ENCODE peak calls at places on chromosomes 11 and 22, in seven cellular contexts. B, H, C, M, R, A and Y are unnamed samples.

GRCh38 chr11:33268945-33269567 is 11.9 kb downstream of the HIPK3 start:
- DNase-seq in A (peak; percentile 47), C (no peak), R (peak; percentile 50), B (no peak), M (no peak), H (peak; percentile 36), Y (peak; percentile 69)

GRCh38 chr22:46508391-46508999 is 28.9 kb downstream of the CELSR1 start:
- DNase-seq in R (no peak), M (peak; percentile 54), B (no peak), C (peak; percentile 8), H (no peak), A (no peak), Y (peak; percentile 39)

GRCh38 chr11:12434255-12434654 is 56.9 kb downstream of the PARVA start:
- DNase-seq in M (no peak), R (peak; percentile 35), C (no peak), B (no peak), H (peak; percentile 22), A (no peak), Y (peak; percentile 36)

GRCh38 chr11:134050541-134051383 is 18.1 kb upstream of the JAM3 start:
- DNase-seq in R (no peak), C (peak; percentile 87), M (peak; percentile 77), H (no peak), B (peak; percentile 78), A (peak; percentile 72), Y (peak; percentile 80)

GRCh38 chr11:18067372-18067771 is 21.3 kb upstream of the TPH1 start:
- DNase-seq in M (no peak), C (no peak), R (no peak), A (no peak), H (no peak), B (no peak), Y (no peak)

GRCh38 chr11:33434294-33434693 is 177.1 kb downstream of the HIPK3 start:
- DNase-seq in C (no peak), A (no peak), R (no peak), M (no peak), H (no peak), B (no peak), Y (no peak)

GRCh38 chr11:73072935-73073481 is 69.1 kb downstream of the FCHSD2 start:
- DNase-seq in M (no peak), B (no peak), H (no peak), R (peak; percentile 15), A (peak; percentile 81), C (peak; percentile 29), Y (peak; percentile 43)

GRCh38 chr11:46216765-46217089 is 60.7 kb upstream of the CREB3L1 start:
- DNase-seq in M (no peak), B (no peak), A (no peak), R (no peak), C (no peak), H (no peak), Y (no peak)

GRCh38 chr22:20798218-20798617 is 24.3 kb downstream of the SERPIND1 start:
- DNase-seq in C (no peak), H (no peak), M (no peak), R (no peak), A (no peak), B (no peak), Y (no peak)

GRCh38 chr11:35566161-35566560 is 40.7 kb upstream of the PAMR1 start:
- DNase-seq in H (no peak), M (no peak), A (no peak), R (peak; percentile 30), B (no peak), C (no peak), Y (no peak)
- H2AFZ ChIP-seq in H (no peak overlapping the region), M (no peak overlapping the region), A (no peak overlapping the region), R (no peak overlapping the region), B (no peak overlapping the region), C (no peak overlapping the region), Y (no peak overlapping the region)

DNA sequence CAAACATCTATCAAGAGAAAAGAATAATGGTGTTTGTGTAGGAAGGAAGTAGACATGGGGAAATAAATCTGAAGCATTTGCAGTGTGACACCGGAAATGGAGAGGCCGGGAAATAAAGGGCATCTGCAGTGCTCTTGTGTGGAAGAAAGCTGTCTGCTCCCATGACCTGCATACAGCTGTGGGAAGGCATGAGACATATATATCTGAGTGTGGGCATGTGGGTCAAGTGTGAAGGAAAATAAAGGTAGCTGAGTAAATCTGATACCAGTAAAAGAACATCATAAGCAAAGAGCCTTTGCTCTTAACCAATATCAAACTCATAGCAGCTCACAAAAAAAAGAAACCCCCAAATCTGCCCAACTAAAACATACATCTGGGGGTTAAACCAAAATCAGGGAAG is 72.1 kb upstream of the OR5AK2 start:
- DNase-seq in A (no peak), R (no peak), M (no peak), B (no peak), H (no peak), C (no peak), Y (no peak)
- TF ChIP-seq EZH2 in A (no peak), R (no peak), M (no peak), B (no peak), H (no peak), C (no peak), Y (no peak)

DNA sequence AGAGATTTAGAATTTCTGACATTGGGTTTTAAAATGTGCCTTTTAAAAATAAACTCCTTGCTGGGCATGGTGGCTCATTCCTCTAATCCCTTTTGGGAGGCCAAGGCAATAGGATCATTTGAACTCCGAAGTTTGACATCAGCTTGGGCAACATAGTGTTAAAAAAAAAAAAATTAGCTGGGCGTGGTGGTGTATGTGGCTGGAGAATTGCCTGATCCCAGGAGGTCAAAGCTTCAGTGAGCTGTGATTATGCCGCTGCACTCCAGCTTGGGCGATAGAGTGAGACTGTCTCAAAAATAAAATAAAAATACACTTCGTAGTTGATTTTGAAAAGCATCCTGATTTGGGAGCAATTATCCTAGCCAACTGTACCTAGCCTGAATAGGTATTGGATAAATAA is 3.4 kb upstream of the APLP2 start:
- DNase-seq in H (no peak), B (no peak), C (no peak), R (no peak), M (no peak), A (no peak), Y (no peak)
- H2AFZ ChIP-seq in H (no peak overlapping the region), B (no peak overlapping the region), C (no peak overlapping the region), R (no peak overlapping the region), M (no peak overlapping the region), A (no peak overlapping the region), Y (no peak overlapping the region)

GRCh38 chr22:43341565-43341964 is 1.6 kb downstream of the SCUBE1 start:
- DNase-seq in M (no peak), A (no peak), C (peak; percentile 2), H (no peak), B (no peak), R (no peak), Y (no peak)

GRCh38 chr22:43345356-43345755 is 2.2 kb upstream of the SCUBE1 start:
- DNase-seq in B (no peak), A (no peak), H (no peak), M (no peak), R (no peak), C (no peak), Y (no peak)

GRCh38 chr22:43345761-43346261 is 2.6 kb upstream of the SCUBE1 start:
- DNase-seq in A (no peak), H (no peak), C (no peak), B (no peak), M (no peak), R (no peak), Y (peak; percentile 15)

GRCh38 chr22:43342347-43343261 is 568 bp downstream of the SCUBE1 start:
- DNase-seq in B (no peak), R (no peak), H (no peak), C (peak; percentile 11), M (peak; percentile 44), A (no peak), Y (no peak)

DNA sequence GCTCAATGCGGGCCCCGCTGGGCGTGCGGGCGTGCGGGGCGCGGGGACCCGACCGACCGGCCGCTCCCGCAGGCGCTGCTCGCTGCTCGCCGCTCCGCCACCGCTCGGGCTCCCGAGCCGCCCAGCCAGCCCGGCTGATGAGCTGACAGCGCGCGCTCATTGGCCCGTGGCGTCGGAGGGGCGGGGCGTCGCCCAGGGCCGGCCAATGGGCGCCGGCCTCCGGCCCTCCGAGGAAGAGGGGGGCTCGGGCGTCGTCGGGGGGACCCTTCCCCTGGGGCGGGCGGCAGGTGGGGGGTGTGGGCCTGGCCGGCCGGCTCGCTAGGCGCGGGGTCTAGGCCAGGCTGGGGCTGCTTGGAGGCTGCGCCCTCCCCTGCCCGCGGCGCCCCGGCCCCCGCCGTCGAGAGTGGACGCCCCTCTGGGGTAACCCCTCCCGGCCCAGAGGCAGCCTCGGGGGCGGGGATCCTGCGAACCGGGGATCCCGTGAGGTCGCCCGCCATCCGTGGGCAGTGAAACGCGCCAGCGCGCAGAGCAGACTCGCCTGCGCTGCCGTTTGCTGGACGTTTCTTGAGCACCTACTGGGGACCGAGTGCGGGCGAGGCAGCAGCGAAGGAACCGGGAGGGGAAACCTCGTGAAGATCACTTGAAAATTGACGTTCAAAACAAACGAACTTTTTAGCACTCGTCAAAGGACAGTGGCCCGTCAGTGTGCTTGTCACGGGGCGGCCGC is at the start of gene SCUBE1:
- DNase-seq in H (no peak), B (no peak), A (peak; percentile 13), C (peak; percentile 86), M (peak; percentile 95), R (peak; percentile 25), Y (peak; percentile 65)
- TF ChIP-seq EZH2 in H (no peak), B (no peak), A (no peak), C (peak; percentile 75), M (no peak), R (peak; percentile 79), Y (no peak)

GRCh38 chr22:44677299-44678244 is 24.4 kb upstream of the PRR5 start:
- DNase-seq in R (no peak), C (no peak), M (no peak), A (no peak), H (no peak), B (no peak), Y (no peak)
- H2AFZ ChIP-seq in R (no peak overlapping the region), C (no peak overlapping the region), M (no peak overlapping the region), A (no peak overlapping the region), H (no peak overlapping the region), B (no peak overlapping the region), Y (no peak overlapping the region)